ENCODE peak calls at places on chromosomes 2 and 18, in four cellular contexts. L is A549, B is K562, T is HepG2. V is an unnamed sample.

GRCh38 chr2:40451926-40452605 is at the start of gene SLC8A1:
- DNase-seq in T (no peak), L (peak; percentile 49), B (no peak), V (peak; percentile 38)

GRCh38 chr18:42334931-42335330 is 379.9 kb downstream of the PIK3C3 start:
- DNase-seq in T (no peak), L (no peak), B (no peak), V (no peak)

GRCh38 chr18:28905509-28905908 is 728.6 kb upstream of the CDH2 start:
- DNase-seq in T (no peak), B (no peak), L (no peak), V (no peak)

GRCh38 chr2:115163572-115163971 is 721.1 kb downstream of the DPP10 start:
- DNase-seq in L (no peak), T (no peak), B (no peak), V (no peak)

GRCh38 chr2:112582314-112582746 is 2.1 kb upstream of the CHCHD5 start:
- DNase-seq in T (peak; percentile 60), B (peak; percentile 72), L (peak; percentile 65), V (no peak)

GRCh38 chr2:176130153-176130916 is 830 bp downstream of the HOXD8 start:
- DNase-seq in B (peak; percentile 49), L (peak; percentile 59), T (no peak), V (peak; percentile 56)

GRCh38 chr2:224925822-224926124 is 116.5 kb downstream of the DOCK10 start:
- DNase-seq in L (no peak), T (no peak), B (no peak), V (no peak)

GRCh38 chr2:8682719-8683667 is 1.1 kb downstream of the ID2 start:
- DNase-seq in B (peak; percentile 48), T (peak; percentile 72), L (peak; percentile 51), V (no peak)

GRCh38 chr2:151637284-151637781 is 96.9 kb downstream of the NEB start:
- DNase-seq in L (no peak), T (no peak), B (no peak), V (no peak)

GRCh38 chr2:128949360-128949759 is 630.7 kb upstream of the HS6ST1 start:
- DNase-seq in B (no peak), T (no peak), L (no peak), V (no peak)

GRCh38 chr2:11661891-11662435 is 8.0 kb downstream of the NTSR2 start:
- DNase-seq in T (no peak), L (no peak), B (no peak), V (no peak)

GRCh38 chr18:58025733-58026132 is 18.3 kb upstream of the NEDD4L start:
- DNase-seq in L (no peak), T (no peak), B (no peak), V (no peak)

GRCh38 chr2:151757861-151758260 is 23.6 kb upstream of the NEB start:
- DNase-seq in L (no peak), T (peak; percentile 27), B (no peak), V (no peak)

GRCh38 chr18:35949903-35950627 is 22.4 kb upstream of the RMP24 start:
- DNase-seq in L (peak; percentile 59), T (peak; percentile 56), B (peak; percentile 70), V (peak; percentile 80)

GRCh38 chr2:188414412-188414811 is 122.7 kb downstream of the GULP1 start:
- DNase-seq in L (peak; percentile 71), T (no peak), B (no peak), V (no peak)

GRCh38 chr2:20963867-20964266 is 80.0 kb downstream of the APOB start:
- DNase-seq in L (no peak), T (no peak), B (no peak), V (no peak)

GRCh38 chr18:22858121-22858520 is 75.0 kb upstream of the RBBP8 start:
- DNase-seq in T (no peak), L (no peak), B (no peak), V (no peak)

GRCh38 chr2:168245074-168245825 is 2.1 kb downstream of the STK39 start:
- DNase-seq in B (no peak), L (no peak), T (no peak), V (no peak)

GRCh38 chr2:41870948-41871522 is 176.8 kb upstream of the PKDCC start:
- DNase-seq in L (no peak), T (no peak), B (no peak), V (peak; percentile 66)

GRCh38 chr2:121489284-121489683 is 41.4 kb upstream of the RNU4ATAC start:
- DNase-seq in B (no peak), T (peak; percentile 66), L (peak; percentile 42), V (no peak)

GRCh38 chr2:220937231-220937630 is 634.9 kb downstream of the EPHA4 start:
- DNase-seq in B (no peak), L (no peak), T (no peak), V (no peak)

GRCh38 chr2:176001281-176001902 is 675 bp downstream of the LNPK start:
- DNase-seq in T (peak; percentile 73), L (peak; percentile 22), B (peak; percentile 84), V (peak; percentile 12)

GRCh38 chr18:2112435-2113045 is 458.8 kb downstream of the METTL4 start:
- DNase-seq in L (no peak), T (no peak), B (no peak), V (no peak)

GRCh38 chr18:60838677-60839076 is 466.1 kb upstream of the MC4R start:
- DNase-seq in B (no peak), T (no peak), L (no peak), V (no peak)

GRCh38 chr2:108377815-108378630 is at the start of gene SULT1C4:
- DNase-seq in L (no peak), T (peak; percentile 63), B (peak; percentile 37), V (peak; percentile 49)

GRCh38 chr18:73975266-73975665 is 172.4 kb downstream of the FBXO15 start:
- DNase-seq in T (no peak), B (no peak), L (no peak), V (no peak)

GRCh38 chr2:7473135-7473771 is 556.0 kb downstream of the RNF144A start:
- DNase-seq in T (no peak), B (no peak), L (no peak), V (no peak)

GRCh38 chr2:42371621-42372473 is 10.8 kb upstream of the COX7A2L start:
- DNase-seq in B (no peak), L (no peak), T (no peak), V (no peak)

GRCh38 chr2:69330781-69331180 is 56.2 kb downstream of the GFPT1 start:
- DNase-seq in B (no peak), L (no peak), T (no peak), V (no peak)

GRCh38 chr2:216406861-216407260 is 5.4 kb upstream of the SMARCAL1 start:
- DNase-seq in T (no peak), L (no peak), B (no peak), V (no peak)

GRCh38 chr2:197207106-197207505 is 103.5 kb downstream of the ANKRD44 start:
- DNase-seq in T (no peak), L (no peak), B (no peak), V (no peak)

GRCh38 chr2:232028631-232029030 is 67.1 kb downstream of the DIS3L2 start:
- DNase-seq in B (no peak), T (no peak), L (no peak), V (no peak)
- TF ChIP-seq HMGXB4 in B (no peak), T (no peak), L (no peak), V (no peak)

DNA sequence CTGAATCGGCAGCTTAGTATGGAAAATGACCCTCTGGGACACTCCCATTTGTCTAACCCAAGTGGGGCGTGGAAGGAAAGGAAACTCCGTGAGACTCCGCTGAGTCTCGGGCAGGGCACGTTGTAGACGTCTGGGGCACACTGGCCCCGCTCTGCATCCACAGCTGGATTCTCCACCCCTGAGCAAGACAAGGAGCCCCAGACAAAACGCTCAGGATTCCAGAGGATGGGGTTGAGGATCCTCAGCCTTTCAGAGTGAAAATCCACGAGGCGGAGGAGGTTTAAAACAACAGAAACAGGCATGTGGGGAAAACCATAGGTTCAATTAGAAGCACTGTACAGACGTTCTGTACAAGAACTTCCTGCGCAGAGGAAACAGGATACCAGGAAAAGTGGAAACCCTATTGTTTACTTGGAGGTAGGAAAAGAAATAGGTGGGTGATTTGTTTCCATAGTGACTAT is 124.9 kb upstream of the ZNF236 start:
- DNase-seq in T (no peak), B (no peak), L (no peak), V (no peak)
- TF ChIP-seq HMGXB4 in T (no peak), B (no peak), L (no peak), V (no peak)

GRCh38 chr18:8507361-8507760 is 101.9 kb upstream of the RAB12 start:
- DNase-seq in B (peak; percentile 44), L (peak; percentile 12), T (peak; percentile 13), V (peak; percentile 47)
- TF ChIP-seq HMGXB4 in B (no peak), L (no peak), T (no peak), V (no peak)

DNA sequence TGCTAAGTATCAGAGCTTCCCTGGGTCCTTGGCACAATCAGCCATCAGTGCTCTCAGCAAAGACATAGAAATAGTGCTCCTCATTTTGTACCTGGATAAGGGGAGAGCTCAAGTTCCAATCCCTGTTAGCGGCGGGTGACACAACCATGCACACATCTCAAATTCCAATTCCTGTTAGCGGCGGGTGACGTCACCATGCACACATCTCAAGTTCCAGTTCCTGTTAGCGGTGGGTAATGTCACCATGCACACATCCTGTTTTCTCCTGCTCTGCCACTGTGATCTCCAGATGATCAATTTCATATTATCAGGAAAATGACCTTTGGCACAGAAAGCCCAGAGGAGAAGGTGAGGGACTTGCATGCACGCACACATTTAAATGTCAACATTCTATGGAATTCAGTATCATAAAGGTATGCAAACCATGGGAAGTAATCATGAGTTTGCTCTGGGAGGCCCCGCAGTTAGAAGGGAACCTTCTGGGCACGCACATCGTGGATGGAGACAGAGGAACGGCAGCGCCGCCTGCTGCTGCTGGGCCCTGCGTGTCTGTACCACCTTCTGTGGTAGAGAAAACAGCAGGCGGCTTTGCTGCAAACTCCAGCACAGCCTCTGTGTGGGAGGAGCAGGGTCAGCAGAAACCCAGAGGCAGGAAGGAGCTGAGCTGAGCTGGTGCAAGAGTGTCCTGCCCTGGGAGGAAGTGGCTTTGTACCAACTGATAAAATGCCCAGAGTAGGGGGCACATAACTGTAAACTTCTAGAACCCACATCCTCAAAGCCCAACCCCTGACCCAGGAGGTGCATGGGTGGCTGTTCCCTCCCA is 77.8 kb downstream of the MBP start:
- DNase-seq in B (peak; percentile 47), L (peak; percentile 82), T (peak; percentile 87), V (peak; percentile 62)
- TF ChIP-seq HMGXB4 in B (no peak), L (no peak), T (peak; percentile 81), V (no peak)

GRCh38 chr2:676647-677055 is 555 bp downstream of the TMEM18 start:
- DNase-seq in T (peak; percentile 95), B (peak; percentile 97), L (peak; percentile 99), V (peak; percentile 98)
- TF ChIP-seq HMGXB4 in T (no peak), B (no peak), L (no peak), V (no peak)

DNA sequence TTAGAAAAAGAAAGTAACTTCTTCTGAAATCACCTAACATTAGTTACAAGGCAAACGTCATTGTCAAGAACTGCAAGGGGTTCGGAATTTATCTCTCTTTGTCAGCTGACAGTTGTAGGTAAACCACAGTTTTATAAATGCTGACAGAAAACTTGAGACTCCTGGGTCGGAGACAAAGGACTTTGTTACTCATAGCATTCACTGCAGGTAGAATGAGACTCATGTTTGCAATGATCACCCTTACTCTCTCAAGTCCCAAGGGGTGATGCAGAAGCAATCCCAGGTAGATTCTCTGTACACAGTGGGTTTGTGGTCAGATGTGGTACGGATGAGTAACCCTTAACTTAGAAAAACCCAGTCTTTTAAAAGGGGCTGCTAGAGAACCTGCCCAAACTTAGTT is 757.8 kb downstream of the TRIB2 start:
- DNase-seq in L (no peak), T (no peak), B (no peak), V (no peak)
- TF ChIP-seq HMGXB4 in L (no peak), T (no peak), B (no peak), V (no peak)

GRCh38 chr2:72104821-72105588 is 42.7 kb downstream of the CYP26B1 start:
- DNase-seq in B (no peak), T (peak; percentile 15), L (no peak), V (peak; percentile 53)
- TF ChIP-seq HMGXB4 in B (no peak), T (no peak), L (no peak), V (no peak)

GRCh38 chr2:37984589-37984988 is 59.5 kb downstream of the RMDN2 start:
- DNase-seq in L (peak; percentile 15), T (no peak), B (no peak), V (no peak)
- TF ChIP-seq HMGXB4 in L (no peak), T (no peak), B (no peak), V (no peak)